ENCODE peak calls at places on chromosome 18, in eight cellular contexts. N is HCT116; U is aorta; E is tibial artery; B is MM.1S; Q is neuronal stem cell; G is cardiac muscle cell; D is CD8-positive, alpha-beta memory T cell. I is an unnamed sample. For H3K36me3, the result is how much of the 10 kb centered on the place peaks cover.

GRCh38 chr18:69982417-69982816 is 34.7 kb upstream of the CD226 start:
- DNase-seq in B (no peak), G (no peak), U (no peak), Q (no peak), E (no peak), N (no peak), D (no peak), I (no peak)

GRCh38 chr18:34159691-34160185 is 65.0 kb downstream of the NOL4 start:
- DNase-seq in E (no peak), G (no peak), Q (no peak), N (no peak), U (no peak), D (no peak), B (no peak), I (no peak)

GRCh38 chr18:45025108-45025471 is 344.4 kb downstream of the SETBP1 start:
- DNase-seq in B (no peak), G (no peak), E (no peak), N (no peak), D (no peak), U (no peak), Q (no peak), I (no peak)

GRCh38 chr18:23151414-23152099 is 16.3 kb downstream of the CABLES1 start:
- DNase-seq in U (no peak), N (no peak), E (no peak), D (no peak), Q (no peak), B (no peak), G (no peak), I (no peak)

GRCh38 chr18:57859314-57859713 is 56.2 kb upstream of the ATP8B1 start:
- DNase-seq in N (peak), D (no peak), B (no peak), Q (no peak), U (no peak), E (no peak), G (peak), I (peak)

GRCh38 chr18:58194028-58194427 is 150.0 kb downstream of the NEDD4L start:
- DNase-seq in E (no peak), D (no peak), Q (no peak), G (peak), U (no peak), B (no peak), N (no peak), I (no peak)

GRCh38 chr18:10453885-10454772 is at the start of gene APCDD1:
- DNase-seq in D (no peak), Q (peak), U (peak), N (no peak), E (peak), G (peak), B (no peak), I (no peak)

GRCh38 chr18:32435631-32436500 is 34.8 kb downstream of the GAREM1 start:
- DNase-seq in D (no peak), E (no peak), B (no peak), Q (no peak), U (no peak), G (peak), N (no peak), I (no peak)

GRCh38 chr18:73462092-73462491 is 594.3 kb upstream of the NETO1 start:
- DNase-seq in B (no peak), G (no peak), D (no peak), N (no peak), U (no peak), E (no peak), Q (no peak), I (no peak)

GRCh38 chr18:23835076-23835475 is 145.8 kb downstream of the LAMA3 start:
- DNase-seq in U (no peak), G (no peak), E (no peak), N (no peak), B (no peak), Q (no peak), D (no peak), I (no peak)

GRCh38 chr18:44741551-44741950 is 60.9 kb downstream of the SETBP1 start:
- DNase-seq in N (no peak), E (no peak), B (no peak), Q (no peak), G (no peak), D (no peak), U (no peak), I (no peak)

GRCh38 chr18:58196881-58197872 is 153.2 kb downstream of the NEDD4L start:
- DNase-seq in D (no peak), U (no peak), E (no peak), B (no peak), Q (no peak), G (no peak), N (no peak), I (no peak)

GRCh38 chr18:78701753-78702409 is 277.7 kb upstream of the SALL3 start:
- DNase-seq in N (no peak), G (no peak), D (no peak), E (no peak), U (no peak), Q (no peak), B (no peak), I (no peak)
- H3K4me3 ChIP-seq in N (no peak), G (no peak), D (no peak), E (no peak), U (no peak), Q (no peak), B (no peak), I (no peak)

GRCh38 chr18:13005289-13005688 is 14.1 kb downstream of the CEP192 start:
- DNase-seq in E (no peak), U (no peak), B (no peak), D (no peak), Q (no peak), G (no peak), N (no peak), I (no peak)

GRCh38 chr18:13006731-13007550 is 15.8 kb downstream of the CEP192 start:
- DNase-seq in U (no peak), D (no peak), E (no peak), G (no peak), Q (no peak), B (no peak), N (no peak), I (no peak)

GRCh38 chr18:13003466-13003896 is 12.3 kb downstream of the CEP192 start:
- DNase-seq in U (no peak), G (peak), N (peak), B (peak), E (no peak), D (no peak), Q (no peak), I (peak)

GRCh38 chr18:12998332-12999060 is 7.3 kb downstream of the CEP192 start:
- DNase-seq in D (no peak), G (no peak), E (no peak), B (no peak), N (no peak), Q (no peak), U (no peak), I (no peak)

DNA sequence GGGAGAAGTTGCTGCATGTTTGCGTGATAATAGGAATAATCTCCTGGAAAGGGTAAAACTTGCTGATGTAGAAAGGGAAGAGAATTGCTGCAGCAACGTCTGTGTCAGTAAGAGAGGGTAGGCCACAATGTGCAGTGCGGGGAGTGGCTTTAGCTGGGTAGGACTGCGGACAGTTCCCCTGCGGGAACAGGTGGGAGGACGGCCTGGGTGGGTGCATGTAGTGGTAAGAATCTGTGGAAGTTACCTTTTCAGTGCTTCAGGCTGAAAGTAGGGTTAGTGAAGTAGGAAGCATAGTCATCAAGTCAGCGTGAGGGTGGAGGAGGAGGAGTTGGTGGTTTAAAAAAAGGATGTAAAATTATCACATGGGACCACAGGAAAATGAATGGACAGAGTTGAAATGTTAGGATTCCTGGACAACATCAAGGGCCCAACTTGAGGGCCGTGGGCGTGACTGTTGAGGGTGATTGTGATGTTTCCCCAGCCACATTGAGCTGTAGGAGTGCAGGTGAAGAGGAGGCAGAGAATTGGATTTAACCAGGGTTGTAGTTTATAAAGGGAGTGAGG is 13.2 kb downstream of the CEP192 start:
- DNase-seq in Q (no peak), N (no peak), U (no peak), D (no peak), B (no peak), G (no peak), E (no peak), I (no peak)
- H3K36me3 ChIP-seq in Q (half or more), N (under half), U (under half), D (under half), B (under half), G (under half), E (under half), I (under half)

DNA sequence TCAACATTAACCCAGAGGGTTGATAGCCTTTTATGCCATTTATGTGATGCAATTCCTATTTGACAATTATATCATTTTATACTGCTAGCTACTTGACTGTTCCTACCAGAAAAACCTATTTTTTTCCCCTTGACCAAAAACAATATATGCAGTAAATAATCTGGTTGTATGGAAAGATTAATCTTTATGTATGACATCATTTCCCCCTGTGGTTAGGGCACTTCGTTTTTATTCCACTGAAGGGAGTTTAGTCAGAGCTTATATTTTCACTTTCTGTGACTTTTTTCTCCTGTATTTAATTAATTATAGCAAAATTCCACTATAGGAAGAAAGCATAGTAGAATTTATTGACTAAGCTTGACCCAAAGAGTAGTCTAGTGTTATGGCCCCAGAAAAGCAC is 107.6 kb downstream of the HAUS1 start:
- DNase-seq in N (no peak), E (no peak), Q (no peak), G (no peak), D (no peak), B (no peak), U (no peak), I (no peak)
- H3K4me3 ChIP-seq in N (no peak), E (no peak), Q (no peak), G (no peak), D (no peak), B (no peak), U (no peak), I (no peak)

GRCh38 chr18:62982600-62983251 is 267.4 kb downstream of the PHLPP1 start:
- DNase-seq in N (peak), D (peak), B (peak), U (no peak), G (peak), E (peak), Q (peak), I (peak)
- H3K36me3 ChIP-seq in N (under half), D (under half), B (under half), U (under half), G (under half), E (under half), Q (under half), I (under half)

GRCh38 chr18:9105420-9105819 is 2.9 kb downstream of the NDUFV2 start:
- DNase-seq in N (no peak), E (no peak), Q (no peak), G (no peak), D (no peak), B (peak), U (no peak), I (no peak)
- H3K4me3 ChIP-seq in N (no peak), E (peak), Q (no peak), G (peak), D (peak), B (peak), U (peak), I (peak)

I was measured in Karpas-422.